ENCODE peak calls at places on chromosome 15, in six cellular contexts. One of them, this sample, is unnamed. For H3K4me1, the result is how much of the 10 kb centered on the place peaks cover.

GRCh38 chr15:92652576-92652966 is 3.0 kb downstream of the FAM174B start:
- DNase-seq in psoas muscle: no peak
- DNase-seq in kidney: no peak
- DNase-seq in ovary: no peak
- DNase-seq in heart right ventricle: no peak
- DNase-seq in pancreas: peak
- DNase-seq in this sample: no peak

GRCh38 chr15:58043192-58043903 is 22.2 kb downstream of the ALDH1A2 start:
- DNase-seq in psoas muscle: peak
- DNase-seq in kidney: no peak
- DNase-seq in ovary: no peak
- DNase-seq in heart right ventricle: peak
- DNase-seq in pancreas: peak
- DNase-seq in this sample: no peak

GRCh38 chr15:71586463-71586862 is 223.9 kb upstream of the NR2E3 start:
- DNase-seq in psoas muscle: no peak
- DNase-seq in kidney: no peak
- DNase-seq in ovary: no peak
- DNase-seq in heart right ventricle: no peak
- DNase-seq in pancreas: no peak
- DNase-seq in this sample: no peak

GRCh38 chr15:57591822-57592367 is at the start of gene MYZAP:
- DNase-seq in psoas muscle: peak
- DNase-seq in kidney: peak
- DNase-seq in ovary: peak
- DNase-seq in heart right ventricle: peak
- DNase-seq in pancreas: no peak
- DNase-seq in this sample: no peak

GRCh38 chr15:29044506-29044905 is 158.7 kb downstream of the APBA2 start:
- DNase-seq in psoas muscle: no peak
- DNase-seq in kidney: no peak
- DNase-seq in ovary: no peak
- DNase-seq in heart right ventricle: no peak
- DNase-seq in pancreas: no peak
- DNase-seq in this sample: no peak

GRCh38 chr15:60652245-60652644 is 173.3 kb upstream of the ICE2 start:
- DNase-seq in psoas muscle: no peak
- DNase-seq in kidney: no peak
- DNase-seq in ovary: no peak
- DNase-seq in heart right ventricle: no peak
- DNase-seq in pancreas: no peak
- DNase-seq in this sample: no peak

GRCh38 chr15:48331796-48332641 is 790 bp downstream of the DUT start:
- DNase-seq in psoas muscle: peak
- DNase-seq in kidney: peak
- DNase-seq in ovary: peak
- DNase-seq in heart right ventricle: peak
- DNase-seq in pancreas: peak
- DNase-seq in this sample: peak

GRCh38 chr15:28983432-28984311 is 97.9 kb downstream of the APBA2 start:
- DNase-seq in psoas muscle: no peak
- DNase-seq in kidney: no peak
- DNase-seq in ovary: no peak
- DNase-seq in heart right ventricle: no peak
- DNase-seq in pancreas: no peak
- DNase-seq in this sample: no peak

GRCh38 chr15:82128401-82129143 is 82.8 kb upstream of the MEX3B start:
- DNase-seq in psoas muscle: no peak
- DNase-seq in kidney: no peak
- DNase-seq in ovary: no peak
- DNase-seq in heart right ventricle: no peak
- DNase-seq in pancreas: no peak
- DNase-seq in this sample: no peak

GRCh38 chr15:70266412-70267089 is 168.8 kb upstream of the TLE3 start:
- DNase-seq in psoas muscle: peak
- DNase-seq in kidney: peak
- DNase-seq in ovary: peak
- DNase-seq in heart right ventricle: peak
- DNase-seq in pancreas: peak
- DNase-seq in this sample: no peak

GRCh38 chr15:31464216-31465082 is 137.8 kb downstream of the KLF13 start:
- DNase-seq in psoas muscle: no peak
- DNase-seq in kidney: peak
- DNase-seq in ovary: no peak
- DNase-seq in heart right ventricle: peak
- DNase-seq in pancreas: no peak
- DNase-seq in this sample: no peak

GRCh38 chr15:85324202-85324601 is 56.2 kb upstream of the AKAP13 start:
- DNase-seq in psoas muscle: no peak
- DNase-seq in kidney: no peak
- DNase-seq in ovary: no peak
- DNase-seq in heart right ventricle: no peak
- DNase-seq in pancreas: no peak
- DNase-seq in this sample: no peak

GRCh38 chr15:70582143-70582945 is 181.0 kb downstream of the UACA start:
- DNase-seq in psoas muscle: no peak
- DNase-seq in kidney: no peak
- DNase-seq in ovary: no peak
- DNase-seq in heart right ventricle: no peak
- DNase-seq in pancreas: no peak
- DNase-seq in this sample: no peak

GRCh38 chr15:22880068-22880980 is 41.9 kb downstream of the NIPA2 start:
- DNase-seq in psoas muscle: no peak
- DNase-seq in kidney: no peak
- DNase-seq in ovary: no peak
- DNase-seq in heart right ventricle: no peak
- DNase-seq in pancreas: peak
- DNase-seq in this sample: no peak

GRCh38 chr15:23564798-23565394 is 578 bp upstream of the MKRN3 start:
- DNase-seq in psoas muscle: no peak
- DNase-seq in kidney: no peak
- DNase-seq in ovary: no peak
- DNase-seq in heart right ventricle: no peak
- DNase-seq in pancreas: no peak
- DNase-seq in this sample: no peak

GRCh38 chr15:26037369-26037768 is 174.2 kb upstream of the ATP10A start:
- DNase-seq in psoas muscle: no peak
- DNase-seq in kidney: no peak
- DNase-seq in ovary: no peak
- DNase-seq in heart right ventricle: no peak
- DNase-seq in pancreas: no peak
- DNase-seq in this sample: no peak

GRCh38 chr15:43872416-43873020 is 45.7 kb downstream of the WDR76 start:
- DNase-seq in psoas muscle: no peak
- DNase-seq in kidney: no peak
- DNase-seq in ovary: no peak
- DNase-seq in heart right ventricle: peak
- DNase-seq in pancreas: peak
- DNase-seq in this sample: no peak

GRCh38 chr15:79881254-79881653 is 15.6 kb downstream of the MTHFS start:
- DNase-seq in psoas muscle: no peak
- DNase-seq in kidney: no peak
- DNase-seq in ovary: no peak
- DNase-seq in heart right ventricle: no peak
- DNase-seq in pancreas: no peak
- DNase-seq in this sample: no peak

GRCh38 chr15:93028111-93028631 is 60.8 kb downstream of the RGMA start:
- DNase-seq in psoas muscle: no peak
- DNase-seq in kidney: peak
- DNase-seq in ovary: peak
- DNase-seq in heart right ventricle: no peak
- DNase-seq in pancreas: no peak
- DNase-seq in this sample: no peak

GRCh38 chr15:28260722-28261121 is 61.3 kb downstream of the HERC2 start:
- DNase-seq in psoas muscle: peak
- DNase-seq in kidney: no peak
- DNase-seq in ovary: no peak
- DNase-seq in heart right ventricle: peak
- DNase-seq in pancreas: no peak
- DNase-seq in this sample: no peak

GRCh38 chr15:29695486-29696167 is 126.6 kb downstream of the TJP1 start:
- DNase-seq in psoas muscle: no peak
- DNase-seq in kidney: no peak
- DNase-seq in ovary: no peak
- DNase-seq in heart right ventricle: no peak
- DNase-seq in pancreas: no peak
- DNase-seq in this sample: no peak

GRCh38 chr15:48946088-48946839 is 17.5 kb downstream of the SHC4 start:
- DNase-seq in psoas muscle: no peak
- DNase-seq in kidney: no peak
- DNase-seq in ovary: no peak
- DNase-seq in heart right ventricle: no peak
- DNase-seq in pancreas: no peak
- DNase-seq in this sample: no peak

GRCh38 chr15:57134877-57135276 is 216.4 kb downstream of the TCF12 start:
- DNase-seq in psoas muscle: no peak
- DNase-seq in kidney: no peak
- DNase-seq in ovary: no peak
- DNase-seq in heart right ventricle: no peak
- DNase-seq in pancreas: no peak
- DNase-seq in this sample: no peak

GRCh38 chr15:64132217-64132616 is 19.3 kb upstream of the SNX22 start:
- DNase-seq in psoas muscle: no peak
- DNase-seq in kidney: no peak
- DNase-seq in ovary: no peak
- DNase-seq in heart right ventricle: no peak
- DNase-seq in pancreas: no peak
- DNase-seq in this sample: no peak

GRCh38 chr15:52559583-52559982 is 9.2 kb downstream of the ARPP19 start:
- DNase-seq in psoas muscle: peak
- DNase-seq in kidney: no peak
- DNase-seq in ovary: no peak
- DNase-seq in heart right ventricle: no peak
- DNase-seq in pancreas: no peak
- DNase-seq in this sample: no peak

GRCh38 chr15:78212546-78213424 is 21.6 kb downstream of the ACSBG1 start:
- DNase-seq in psoas muscle: peak
- DNase-seq in kidney: peak
- DNase-seq in ovary: no peak
- DNase-seq in heart right ventricle: peak
- DNase-seq in pancreas: peak
- DNase-seq in this sample: no peak

GRCh38 chr15:71334874-71335273 is 219.6 kb downstream of the THSD4 start:
- DNase-seq in psoas muscle: no peak
- DNase-seq in kidney: no peak
- DNase-seq in ovary: no peak
- DNase-seq in heart right ventricle: no peak
- DNase-seq in pancreas: no peak
- DNase-seq in this sample: no peak

DNA sequence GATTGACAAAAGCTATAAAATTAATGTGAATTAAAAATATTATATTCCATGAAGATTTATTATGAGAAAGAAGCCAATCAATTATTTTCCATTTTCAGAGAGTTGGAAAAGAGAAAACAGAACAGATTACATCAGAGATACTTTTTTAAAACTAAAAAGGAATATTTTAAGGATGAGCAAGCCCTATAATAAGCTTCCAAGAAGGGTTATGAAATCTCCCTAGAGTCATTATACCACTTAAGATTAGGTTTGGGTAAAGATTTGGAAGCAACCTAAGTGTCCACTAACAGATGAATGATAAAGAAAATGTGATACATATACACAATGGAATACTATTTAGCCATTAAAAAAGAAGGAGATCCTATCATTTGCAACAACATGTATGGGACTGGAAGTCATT is 51.6 kb upstream of the FSIP1 start:
- DNase-seq in psoas muscle: no peak
- DNase-seq in kidney: no peak
- DNase-seq in ovary: no peak
- DNase-seq in heart right ventricle: no peak
- DNase-seq in pancreas: no peak
- DNase-seq in this sample: no peak
- H3K4me3 ChIP-seq in psoas muscle: no peak
- H3K4me3 ChIP-seq in kidney: no peak
- H3K4me3 ChIP-seq in ovary: no peak
- H3K4me3 ChIP-seq in heart right ventricle: no peak
- H3K4me3 ChIP-seq in pancreas: no peak
- H3K4me3 ChIP-seq in this sample: no peak

DNA sequence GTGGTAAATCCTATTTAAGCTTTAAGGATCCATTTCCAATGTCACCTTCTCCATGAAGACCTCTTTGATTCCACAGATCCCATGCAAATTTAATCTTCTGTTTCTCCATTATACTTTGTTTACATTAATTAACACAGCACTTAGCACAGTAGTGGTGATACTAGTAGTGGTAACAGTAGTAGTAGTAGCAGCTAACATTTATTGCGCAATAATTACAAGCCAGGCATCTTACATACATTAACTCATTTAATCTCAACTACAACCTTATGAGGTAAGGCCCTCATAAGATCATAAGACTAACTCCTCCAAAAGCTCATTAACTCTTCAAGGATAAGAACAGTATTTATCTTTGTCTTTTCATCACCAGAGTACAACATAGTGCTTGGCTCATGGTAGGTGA is 54.8 kb upstream of the FSIP1 start:
- DNase-seq in psoas muscle: no peak
- DNase-seq in kidney: no peak
- DNase-seq in ovary: no peak
- DNase-seq in heart right ventricle: no peak
- DNase-seq in pancreas: no peak
- DNase-seq in this sample: no peak
- TF ChIP-seq CTCF in psoas muscle: no peak
- TF ChIP-seq CTCF in kidney: no peak
- TF ChIP-seq CTCF in ovary: no peak
- TF ChIP-seq CTCF in heart right ventricle: no peak
- TF ChIP-seq CTCF in pancreas: no peak
- TF ChIP-seq CTCF in this sample: no peak

GRCh38 chr15:101396484-101397261 is 92.8 kb downstream of the PCSK6 start:
- DNase-seq in psoas muscle: no peak
- DNase-seq in kidney: no peak
- DNase-seq in ovary: no peak
- DNase-seq in heart right ventricle: no peak
- DNase-seq in pancreas: no peak
- DNase-seq in this sample: no peak

GRCh38 chr15:101394056-101394630 is 95.4 kb downstream of the PCSK6 start:
- DNase-seq in psoas muscle: no peak
- DNase-seq in kidney: no peak
- DNase-seq in ovary: no peak
- DNase-seq in heart right ventricle: no peak
- DNase-seq in pancreas: no peak
- DNase-seq in this sample: no peak

GRCh38 chr15:101393172-101393571 is 96.3 kb downstream of the PCSK6 start:
- DNase-seq in psoas muscle: no peak
- DNase-seq in kidney: no peak
- DNase-seq in ovary: no peak
- DNase-seq in heart right ventricle: no peak
- DNase-seq in pancreas: no peak
- DNase-seq in this sample: no peak

GRCh38 chr15:101391981-101392566 is 97.0 kb upstream of the SNRPA1 start:
- DNase-seq in psoas muscle: no peak
- DNase-seq in kidney: no peak
- DNase-seq in ovary: no peak
- DNase-seq in heart right ventricle: no peak
- DNase-seq in pancreas: no peak
- DNase-seq in this sample: no peak

GRCh38 chr15:101394654-101395053 is 94.9 kb downstream of the PCSK6 start:
- DNase-seq in psoas muscle: no peak
- DNase-seq in kidney: no peak
- DNase-seq in ovary: no peak
- DNase-seq in heart right ventricle: no peak
- DNase-seq in pancreas: no peak
- DNase-seq in this sample: no peak
- H3K4me1 ChIP-seq in psoas muscle: under half
- H3K4me1 ChIP-seq in kidney: under half
- H3K4me1 ChIP-seq in ovary: under half
- H3K4me1 ChIP-seq in heart right ventricle: under half
- H3K4me1 ChIP-seq in pancreas: under half
- H3K4me1 ChIP-seq in this sample: under half

GRCh38 chr15:33104276-33104675 is 90.2 kb downstream of the FMN1 start:
- DNase-seq in psoas muscle: no peak
- DNase-seq in kidney: no peak
- DNase-seq in ovary: no peak
- DNase-seq in heart right ventricle: no peak
- DNase-seq in pancreas: no peak
- DNase-seq in this sample: no peak
- H3K4me3 ChIP-seq in psoas muscle: no peak
- H3K4me3 ChIP-seq in kidney: no peak
- H3K4me3 ChIP-seq in ovary: no peak
- H3K4me3 ChIP-seq in heart right ventricle: no peak
- H3K4me3 ChIP-seq in pancreas: no peak
- H3K4me3 ChIP-seq in this sample: no peak

This sample was measured in thoracic aorta.